ENCODE peak calls at places on chromosomes 12 and 14, in five cellular contexts. H is astrocyte of the spinal cord; B is fibroblast of the aortic adventitia; I is CD8-positive, alpha-beta T cell; Y is BE2C. M is an unnamed sample.

GRCh38 chr12:95473440-95473946 is 459 bp upstream of the METAP2 start:
- DNase-seq in H (no peak), B (peak; percentile 57), I (peak; percentile 34), Y (peak; percentile 25), M (no peak)

GRCh38 chr12:121915841-121916321 is 2.5 kb upstream of the CFAP251 start:
- DNase-seq in H (no peak), B (peak; percentile 42), I (no peak), Y (no peak), M (no peak)

GRCh38 chr12:50232771-50233209 is 50.5 kb downstream of the LIMA1 start:
- DNase-seq in H (no peak), B (peak; percentile 48), I (no peak), Y (no peak), M (no peak)

GRCh38 chr12:67928621-67929369 is 60.5 kb upstream of the IFNG-AS1 start:
- DNase-seq in H (no peak), B (peak; percentile 55), I (no peak), Y (no peak), M (no peak)

GRCh38 chr12:4117386-4118016 is 156.1 kb upstream of the CCND2 start:
- DNase-seq in H (no peak), B (no peak), I (no peak), Y (no peak), M (no peak)

GRCh38 chr14:90456551-90456950 is 59.7 kb downstream of the CALM1 start:
- DNase-seq in H (no peak), B (no peak), I (no peak), Y (no peak), M (no peak)

GRCh38 chr14:21978184-21978998 is 304.8 kb upstream of the OR4E1 start:
- DNase-seq in H (peak; percentile 16), B (peak; percentile 10), I (peak; percentile 62), Y (peak; percentile 53), M (no peak)

GRCh38 chr12:60977966-60978365 is 1282.2 kb upstream of the USP15 start:
- DNase-seq in H (no peak), B (no peak), I (no peak), Y (no peak), M (no peak)

GRCh38 chr14:95340201-95340697 is 20.5 kb upstream of the CLMN start:
- DNase-seq in H (no peak), B (no peak), I (no peak), Y (no peak), M (no peak)

GRCh38 chr12:12482150-12482761 is 80.4 kb downstream of the DUSP16 start:
- DNase-seq in H (no peak), B (no peak), I (peak; percentile 57), Y (no peak), M (no peak)

GRCh38 chr14:93974299-93974698 is 2.1 kb downstream of the ASB2 start:
- DNase-seq in H (no peak), B (no peak), I (no peak), Y (no peak), M (no peak)

GRCh38 chr12:31007636-31008175 is 66.0 kb upstream of the DDX11 start:
- DNase-seq in H (no peak), B (no peak), I (no peak), Y (no peak), M (no peak)

DNA sequence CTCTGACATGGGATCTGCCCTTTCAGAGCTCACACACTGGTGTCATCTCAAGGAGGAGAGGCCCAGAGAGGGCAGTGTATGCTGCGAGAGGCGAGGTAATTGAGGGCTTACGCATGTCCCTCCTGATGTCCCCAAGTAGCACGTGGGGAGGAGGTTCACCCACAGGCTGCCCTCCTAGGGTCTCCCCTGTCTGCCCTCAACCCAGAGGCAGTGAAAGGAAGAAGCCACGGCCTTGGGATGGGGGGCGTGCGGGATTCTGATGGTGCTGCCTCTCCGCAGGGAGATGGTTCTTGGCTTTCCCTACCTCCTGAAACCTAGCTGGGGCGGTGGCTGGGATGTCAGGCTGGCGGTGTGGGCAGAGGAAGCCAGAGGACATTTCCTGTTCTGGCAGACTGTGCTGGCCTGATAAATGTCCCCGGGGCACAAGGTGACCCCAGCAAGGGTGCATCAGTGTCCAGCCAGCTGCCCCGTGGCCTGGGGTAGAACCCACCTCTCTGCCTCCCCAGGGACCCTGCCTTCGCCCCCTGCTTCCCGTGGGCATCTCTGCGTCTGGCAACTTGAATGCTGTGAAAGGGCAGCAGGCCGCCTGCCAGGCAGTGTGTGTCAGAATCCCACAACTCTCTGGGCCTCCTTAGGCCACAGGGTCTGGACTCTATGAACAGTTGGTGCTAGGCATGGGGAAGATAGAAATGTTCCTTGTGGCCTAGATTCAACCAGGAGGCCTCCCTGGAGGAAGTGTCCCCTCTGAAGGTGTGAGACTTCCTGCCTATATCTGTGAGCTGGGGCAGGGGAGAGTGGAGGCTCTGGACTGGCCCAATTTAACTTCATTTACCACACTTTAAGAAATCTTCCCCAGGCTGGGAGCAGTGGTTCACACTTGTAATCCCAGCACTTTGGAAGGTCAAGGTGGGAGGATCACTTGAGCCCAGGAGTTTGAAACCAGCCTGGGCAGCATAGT is 4.8 kb downstream of the SH2B3 start:
- DNase-seq in H (peak; percentile 53), B (no peak), I (no peak), Y (no peak), M (no peak)
- H3K4me3 ChIP-seq in H (no peak overlapping the region), B (no peak overlapping the region), I (no peak overlapping the region), Y (peak overlapping the region; percentile 38), M (no peak overlapping the region)

GRCh38 chr14:25526290-25526689 is 476.3 kb upstream of the STXBP6 start:
- DNase-seq in H (no peak), B (no peak), I (no peak), Y (no peak), M (no peak)
- H3K4me3 ChIP-seq in H (no peak overlapping the region), B (no peak overlapping the region), I (no peak overlapping the region), Y (no peak overlapping the region), M (no peak overlapping the region)

GRCh38 chr12:15049456-15050153 is 76.8 kb downstream of the PDE6H start:
- DNase-seq in H (no peak), B (no peak), I (no peak), Y (peak; percentile 59), M (no peak)
- H3K4me3 ChIP-seq in H (no peak overlapping the region), B (no peak overlapping the region), I (no peak overlapping the region), Y (no peak overlapping the region), M (no peak overlapping the region)

DNA sequence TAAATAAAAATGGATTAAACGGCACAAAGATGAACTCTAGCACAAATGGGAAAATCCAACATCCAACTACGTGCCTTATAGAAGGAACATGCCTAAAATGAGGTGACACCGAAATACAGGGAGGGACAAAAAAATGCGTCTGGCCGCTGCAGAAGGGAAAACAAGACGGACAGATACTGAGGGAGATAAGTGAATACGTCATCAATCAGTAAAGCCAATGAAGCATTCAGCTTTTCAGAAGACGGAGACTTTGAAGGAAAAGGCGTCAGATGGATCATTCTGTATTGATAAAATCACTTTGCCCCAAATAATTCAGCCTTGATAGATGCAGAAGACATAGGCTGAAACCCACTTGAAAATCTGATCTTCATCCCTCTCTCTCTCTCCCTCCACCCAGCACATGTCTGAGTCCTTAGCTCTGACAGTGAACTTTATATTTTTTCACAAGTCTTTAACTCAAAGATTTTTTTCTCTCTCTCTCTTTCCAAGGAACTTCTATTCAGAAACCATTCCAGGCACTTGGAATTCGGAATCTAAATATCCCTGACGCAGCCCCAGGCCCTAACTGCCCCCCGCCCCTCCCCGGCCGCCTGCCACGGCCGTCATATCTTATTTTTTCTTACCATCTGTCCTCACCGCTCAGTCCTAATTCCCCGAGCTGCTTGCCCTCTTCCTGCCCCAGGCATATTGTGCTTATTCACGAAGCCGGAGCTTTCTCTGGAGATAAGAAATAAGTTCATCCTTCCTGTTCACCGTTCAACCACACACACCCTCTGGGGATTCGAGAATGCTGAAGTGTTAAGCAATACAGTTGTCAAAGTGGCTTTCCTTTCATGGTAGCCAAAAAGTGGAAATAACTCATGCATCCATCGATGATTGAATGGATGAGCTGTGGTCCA is 35.5 kb upstream of the RFLNA start:
- DNase-seq in H (no peak), B (peak; percentile 10), I (no peak), Y (peak; percentile 56), M (no peak)
- H3K4me3 ChIP-seq in H (no peak overlapping the region), B (no peak overlapping the region), I (no peak overlapping the region), Y (peak overlapping the region; percentile 35), M (no peak overlapping the region)

GRCh38 chr12:124681779-124682391 is 114.5 kb upstream of the NCOR2 start:
- DNase-seq in H (peak; percentile 64), B (peak; percentile 76), I (no peak), Y (peak; percentile 53), M (peak; percentile 76)
- H3K4me3 ChIP-seq in H (no peak overlapping the region), B (no peak overlapping the region), I (no peak overlapping the region), Y (no peak overlapping the region), M (no peak overlapping the region)

GRCh38 chr12:46367351-46368029 is 5.1 kb downstream of the SLC38A2 start:
- DNase-seq in H (no peak), B (peak; percentile 55), I (no peak), Y (no peak), M (no peak)
- H3K4me3 ChIP-seq in H (peak overlapping the region; percentile 8), B (peak overlapping the region; percentile 96), I (peak overlapping the region; percentile 16), Y (no peak overlapping the region), M (peak overlapping the region; percentile 68)

GRCh38 chr14:104369208-104369607 is 210.4 kb upstream of the C14orf180 start:
- DNase-seq in H (no peak), B (no peak), I (no peak), Y (no peak), M (no peak)
- H3K4me3 ChIP-seq in H (no peak overlapping the region), B (no peak overlapping the region), I (no peak overlapping the region), Y (no peak overlapping the region), M (no peak overlapping the region)

GRCh38 chr12:114902665-114903393 is 218.9 kb upstream of the TBX3 start:
- DNase-seq in H (peak; percentile 90), B (peak; percentile 81), I (no peak), Y (no peak), M (peak; percentile 80)
- H3K4me3 ChIP-seq in H (no peak overlapping the region), B (no peak overlapping the region), I (no peak overlapping the region), Y (no peak overlapping the region), M (peak overlapping the region; percentile 27)

GRCh38 chr12:1594295-1595025 is at the start of gene FBXL14:
- DNase-seq in H (peak; percentile 86), B (peak; percentile 79), I (peak; percentile 90), Y (peak; percentile 96), M (no peak)

GRCh38 chr12:1594045-1594294 is 411 bp downstream of the FBXL14 start:
- DNase-seq in H (peak; percentile 65), B (no peak), I (no peak), Y (peak; percentile 76), M (no peak)

GRCh38 chr12:1595026-1595561 is 713 bp upstream of the FBXL14 start:
- DNase-seq in H (peak; percentile 25), B (no peak), I (no peak), Y (no peak), M (no peak)

GRCh38 chr12:1593232-1594044 is 943 bp downstream of the FBXL14 start:
- DNase-seq in H (peak; percentile 47), B (no peak), I (peak; percentile 55), Y (peak; percentile 52), M (no peak)

GRCh38 chr12:1595690-1596347 is 1.4 kb upstream of the FBXL14 start:
- DNase-seq in H (peak; percentile 49), B (no peak), I (no peak), Y (no peak), M (no peak)
- H3K4me3 ChIP-seq in H (no peak overlapping the region), B (no peak overlapping the region), I (no peak overlapping the region), Y (no peak overlapping the region), M (peak overlapping the region; percentile 68)